ENCODE peak calls at places on chromosomes 7 and 10, in six cellular contexts. E is HepG2, J is stomach, N is heart left ventricle, U is transverse colon, F is uterus. I is an unnamed sample. For H3K4me1, the result is how much of the 10 kb centered on the place peaks cover.

GRCh38 chr10:29524294-29524693 is 110.5 kb downstream of the SVIL start:
- DNase-seq in E (no peak), J (no peak), N (no peak), U (peak), F (no peak), I (no peak)

GRCh38 chr10:123645615-123646014 is 20.5 kb upstream of the GPR26 start:
- DNase-seq in E (no peak), J (peak), N (no peak), U (no peak), F (no peak), I (no peak)

GRCh38 chr10:98128802-98129201 is 5.7 kb upstream of the R3HCC1L start:
- DNase-seq in E (no peak), J (no peak), N (no peak), U (no peak), F (no peak), I (no peak)

GRCh38 chr7:65953890-65954289 is 28.1 kb downstream of the GUSB start:
- DNase-seq in E (no peak), J (no peak), N (no peak), U (no peak), F (no peak), I (no peak)

GRCh38 chr10:79206300-79207095 is 137.7 kb downstream of the ZMIZ1 start:
- DNase-seq in E (no peak), J (no peak), N (no peak), U (no peak), F (peak), I (no peak)

GRCh38 chr7:43666938-43667337 is 62.4 kb downstream of the COA1 start:
- DNase-seq in E (no peak), J (no peak), N (no peak), U (no peak), F (no peak), I (no peak)

GRCh38 chr10:70404906-70405824 is 1.2 kb downstream of the EIF4EBP2 start:
- DNase-seq in E (peak), J (peak), N (peak), U (peak), F (peak), I (peak)

GRCh38 chr10:100470367-100470766 is 7.6 kb downstream of the WNT8B start:
- DNase-seq in E (no peak), J (no peak), N (no peak), U (no peak), F (no peak), I (no peak)

GRCh38 chr7:150383710-150384397 is 4.7 kb downstream of the ZNF775 start:
- DNase-seq in E (peak), J (no peak), N (no peak), U (peak), F (no peak), I (no peak)

GRCh38 chr10:17562572-17562971 is 54.6 kb downstream of the HACD1 start:
- DNase-seq in E (no peak), J (no peak), N (no peak), U (no peak), F (no peak), I (peak)

GRCh38 chr7:157797361-157797760 is 460.6 kb downstream of the DNAJB6 start:
- DNase-seq in E (no peak), J (no peak), N (no peak), U (no peak), F (no peak), I (no peak)

GRCh38 chr10:106741131-106741530 is 423.4 kb downstream of the SORCS1 start:
- DNase-seq in E (no peak), J (no peak), N (no peak), U (no peak), F (no peak), I (no peak)

GRCh38 chr7:43669286-43670081 is 59.8 kb downstream of the COA1 start:
- DNase-seq in E (no peak), J (no peak), N (no peak), U (peak), F (no peak), I (no peak)

GRCh38 chr10:79224263-79224949 is 122.9 kb upstream of the PPIF start:
- DNase-seq in E (no peak), J (no peak), N (no peak), U (no peak), F (no peak), I (no peak)

GRCh38 chr10:97974526-97975525 is 55.6 kb downstream of the CRTAC1 start:
- DNase-seq in E (no peak), J (no peak), N (no peak), U (no peak), F (no peak), I (no peak)

GRCh38 chr10:63115732-63116383 is 17.3 kb upstream of the NRBF2 start:
- DNase-seq in E (peak), J (peak), N (peak), U (peak), F (peak), I (peak)

GRCh38 chr7:46534593-46535271 is 613.7 kb upstream of the IGFBP3 start:
- DNase-seq in E (no peak), J (no peak), N (no peak), U (peak), F (no peak), I (no peak)

GRCh38 chr10:79022565-79023488 is 45.9 kb upstream of the ZMIZ1 start:
- DNase-seq in E (peak), J (no peak), N (peak), U (peak), F (no peak), I (peak)

GRCh38 chr10:80986596-80986995 is 448.9 kb downstream of the SH2D4B start:
- DNase-seq in E (no peak), J (no peak), N (no peak), U (no peak), F (no peak), I (no peak)

GRCh38 chr10:17882557-17882956 is 69.2 kb upstream of the SLC39A12 start:
- DNase-seq in E (no peak), J (no peak), N (no peak), U (no peak), F (no peak), I (no peak)

GRCh38 chr10:120422459-120422858 is 34.6 kb upstream of the PLPP4 start:
- DNase-seq in E (no peak), J (no peak), N (no peak), U (no peak), F (no peak), I (no peak)

GRCh38 chr7:128831178-128831993 is 1.2 kb downstream of the FLNC start:
- DNase-seq in E (no peak), J (no peak), N (peak), U (peak), F (peak), I (no peak)

GRCh38 chr10:74637685-74638084 is 188.7 kb upstream of the KAT6B start:
- DNase-seq in E (no peak), J (no peak), N (no peak), U (no peak), F (no peak), I (no peak)

GRCh38 chr10:70891636-70892035 is 3.3 kb upstream of the PCBD1 start:
- DNase-seq in E (no peak), J (no peak), N (no peak), U (no peak), F (no peak), I (no peak)

GRCh38 chr10:75399461-75400162 is 2.0 kb downstream of the ZNF503 start:
- DNase-seq in E (peak), J (peak), N (peak), U (peak), F (peak), I (peak)

GRCh38 chr10:95430231-95430951 is 130.8 kb downstream of the SORBS1 start:
- DNase-seq in E (peak), J (peak), N (peak), U (peak), F (peak), I (peak)

GRCh38 chr7:111516612-111517011 is 45.7 kb downstream of the IMMP2L start:
- DNase-seq in E (no peak), J (no peak), N (no peak), U (no peak), F (no peak), I (no peak)

GRCh38 chr10:124681091-124681490 is 63.1 kb downstream of the FAM53B start:
- DNase-seq in E (no peak), J (no peak), N (peak), U (no peak), F (no peak), I (no peak)

GRCh38 chr7:2613926-2614613 is 17.7 kb upstream of the TTYH3 start:
- DNase-seq in E (no peak), J (no peak), N (peak), U (no peak), F (peak), I (peak)

GRCh38 chr10:127415901-127416630 is 133.0 kb upstream of the NPS start:
- DNase-seq in E (no peak), J (no peak), N (no peak), U (no peak), F (no peak), I (no peak)

GRCh38 chr10:127415116-127415515 is 134.0 kb upstream of the NPS start:
- DNase-seq in E (no peak), J (no peak), N (no peak), U (peak), F (no peak), I (no peak)

GRCh38 chr10:127413326-127413725 is 135.8 kb upstream of the NPS start:
- DNase-seq in E (no peak), J (no peak), N (no peak), U (no peak), F (no peak), I (no peak)

GRCh38 chr10:127411062-127411461 is 138.0 kb upstream of the NPS start:
- DNase-seq in E (no peak), J (no peak), N (no peak), U (no peak), F (no peak), I (no peak)

DNA sequence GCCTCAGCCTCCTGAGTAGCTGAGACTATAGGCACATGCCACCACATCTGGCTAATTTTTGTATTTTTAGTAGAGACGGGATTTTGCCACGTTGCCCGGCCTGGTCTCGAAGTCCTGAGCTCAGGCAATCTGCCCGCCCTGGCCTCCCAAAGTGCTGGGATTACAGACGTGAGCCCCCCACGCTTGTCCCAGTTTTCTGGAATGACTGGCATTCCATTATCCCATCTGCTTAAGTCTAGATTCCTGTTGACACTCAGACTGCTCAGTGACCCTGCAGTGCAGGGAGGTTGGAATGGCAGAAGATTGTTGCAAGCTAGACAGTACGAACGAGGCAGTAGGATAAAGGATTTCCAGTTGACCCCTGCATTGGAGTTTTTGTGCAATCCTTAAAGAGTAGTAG is 135.1 kb upstream of the NPS start:
- DNase-seq in E (no peak), J (no peak), N (no peak), U (no peak), F (no peak), I (no peak)
- H3K4me1 ChIP-seq in E (under half), J (under half), N (under half), U (under half), F (under half), I (under half)

GRCh38 chr10:112215342-112215774 is 31.8 kb upstream of the GPAM start:
- DNase-seq in E (peak), J (peak), N (no peak), U (no peak), F (no peak), I (no peak)

GRCh38 chr10:112210672-112211071 is 27.1 kb upstream of the GPAM start:
- DNase-seq in E (no peak), J (no peak), N (no peak), U (no peak), F (no peak), I (no peak)

GRCh38 chr10:112213836-112214235 is 30.3 kb upstream of the GPAM start:
- DNase-seq in E (no peak), J (no peak), N (no peak), U (no peak), F (no peak), I (no peak)

GRCh38 chr10:112214335-112214941 is 30.9 kb upstream of the GPAM start:
- DNase-seq in E (no peak), J (no peak), N (no peak), U (no peak), F (no peak), I (no peak)

DNA sequence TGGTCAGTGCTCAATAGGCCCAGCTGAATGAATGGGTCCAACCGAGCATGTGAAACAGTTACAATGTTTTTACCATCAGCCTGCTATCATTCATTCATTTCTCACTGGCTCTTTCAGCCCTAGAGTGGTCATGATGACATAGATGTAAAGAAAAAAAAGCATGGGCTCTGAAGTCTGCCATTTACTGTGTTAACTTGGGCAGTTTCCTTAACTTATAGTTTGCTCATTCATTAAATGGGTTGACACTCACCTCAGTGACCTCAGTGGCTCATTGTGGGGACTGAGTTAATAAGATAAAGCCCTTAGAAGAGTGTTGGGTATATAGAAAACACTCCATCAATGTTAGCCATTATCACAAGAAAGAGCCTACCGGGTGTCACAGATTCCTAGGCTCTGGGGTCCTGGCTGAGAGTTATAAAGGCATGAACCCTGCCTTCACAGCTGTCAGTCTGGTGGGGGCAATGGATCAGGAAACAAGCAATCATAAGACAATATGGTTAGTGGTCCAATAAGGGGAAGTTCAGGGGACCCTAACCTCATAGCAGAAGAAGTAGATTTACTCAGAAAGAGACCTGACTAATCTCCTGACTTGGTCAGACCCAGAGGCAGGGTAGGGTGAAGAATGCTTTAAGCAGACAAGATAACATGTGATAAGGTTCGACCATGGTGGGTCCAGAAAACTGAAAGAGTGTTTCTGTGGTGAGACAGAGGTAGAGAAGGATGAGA is 29.7 kb upstream of the GPAM start:
- DNase-seq in E (no peak), J (no peak), N (no peak), U (no peak), F (no peak), I (no peak)
- TF ChIP-seq POLR2A in E (no peak), J (no peak), N (no peak), U (no peak), F (no peak), I (no peak)

GRCh38 chr10:119302172-119302571 is 94.8 kb downstream of the GRK5 start:
- DNase-seq in E (no peak), J (no peak), N (peak), U (no peak), F (no peak), I (no peak)
- H3K4me1 ChIP-seq in E (half or more), J (half or more), N (half or more), U (under half), F (under half), I (under half)

GRCh38 chr7:21883069-21883468 is 62.6 kb downstream of the CDCA7L start:
- DNase-seq in E (no peak), J (no peak), N (no peak), U (no peak), F (no peak), I (no peak)
- TF ChIP-seq POLR2A in E (no peak), J (no peak), N (no peak), U (no peak), F (no peak), I (no peak)